ENCODE peak calls at places on chromosomes 5 and 9, in seven cellular contexts. I is lower lobe of right lung, G is HCT116, Q is ovary, P is GM06990, Z is OCI-LY7, B is fibroblast of mammary gland. D is an unnamed sample.

GRCh38 chr5:24773241-24773640 is 128.5 kb upstream of the CDH10 start:
- DNase-seq in I (no peak), G (no peak), B (no peak), P (no peak), Z (no peak), Q (no peak), D (no peak)

GRCh38 chr5:158619083-158619788 is 480.5 kb downstream of the EBF1 start:
- DNase-seq in G (no peak), P (no peak), Q (no peak), I (no peak), Z (no peak), B (peak), D (no peak)

GRCh38 chr5:125112196-125112595 is 365.8 kb upstream of the ZNF608 start:
- DNase-seq in G (no peak), B (peak), Q (no peak), P (no peak), I (no peak), Z (no peak), D (no peak)

GRCh38 chr5:24110019-24110615 is 534.7 kb downstream of the CDH10 start:
- DNase-seq in P (no peak), G (no peak), B (peak), Q (no peak), Z (peak), I (no peak), D (no peak)

GRCh38 chr9:123528521-123528920 is 172.5 kb downstream of the CRB2 start:
- DNase-seq in Q (no peak), Z (no peak), P (no peak), I (no peak), B (no peak), G (no peak), D (no peak)

GRCh38 chr9:94824913-94825619 is 98.6 kb downstream of the AOPEP start:
- DNase-seq in Z (no peak), Q (no peak), I (no peak), B (no peak), P (no peak), G (no peak), D (no peak)

GRCh38 chr9:123642291-123643278 is 286.6 kb downstream of the CRB2 start:
- DNase-seq in G (no peak), Q (peak), B (no peak), P (no peak), I (peak), Z (no peak), D (peak)

GRCh38 chr9:24095246-24095645 is 269.2 kb upstream of the ELAVL2 start:
- DNase-seq in P (no peak), G (no peak), I (no peak), Z (no peak), B (no peak), Q (no peak), D (no peak)

GRCh38 chr9:95133351-95133724 is 184.2 kb downstream of the FANCC start:
- DNase-seq in Z (no peak), I (no peak), G (no peak), P (no peak), B (no peak), Q (no peak), D (no peak)

GRCh38 chr9:124813041-124813440 is 36.1 kb downstream of the OLFML2A start:
- DNase-seq in G (no peak), B (no peak), Z (no peak), Q (no peak), I (no peak), P (no peak), D (no peak)

GRCh38 chr9:693460-694390 is 147.8 kb upstream of the DMRT1 start:
- DNase-seq in Q (peak), G (no peak), Z (no peak), I (no peak), P (no peak), B (peak), D (no peak)
- H3K4me3 ChIP-seq in Q (peak), G (no peak), Z (no peak), I (peak), P (no peak), B (peak), D (peak)

GRCh38 chr9:126861707-126862460 is 1.4 kb downstream of the ZBTB34 start:
- DNase-seq in P (no peak), I (peak), B (peak), G (no peak), Z (peak), Q (no peak), D (no peak)
- H3K4me3 ChIP-seq in P (peak), I (peak), B (peak), G (peak), Z (peak), Q (peak), D (peak)

GRCh38 chr5:55304584-55304983 is 2.9 kb downstream of the DHX29 start:
- DNase-seq in Q (no peak), I (no peak), B (no peak), G (no peak), P (no peak), Z (no peak), D (no peak)
- H3K4me3 ChIP-seq in Q (no peak), I (no peak), B (no peak), G (no peak), P (no peak), Z (no peak), D (no peak)

DNA sequence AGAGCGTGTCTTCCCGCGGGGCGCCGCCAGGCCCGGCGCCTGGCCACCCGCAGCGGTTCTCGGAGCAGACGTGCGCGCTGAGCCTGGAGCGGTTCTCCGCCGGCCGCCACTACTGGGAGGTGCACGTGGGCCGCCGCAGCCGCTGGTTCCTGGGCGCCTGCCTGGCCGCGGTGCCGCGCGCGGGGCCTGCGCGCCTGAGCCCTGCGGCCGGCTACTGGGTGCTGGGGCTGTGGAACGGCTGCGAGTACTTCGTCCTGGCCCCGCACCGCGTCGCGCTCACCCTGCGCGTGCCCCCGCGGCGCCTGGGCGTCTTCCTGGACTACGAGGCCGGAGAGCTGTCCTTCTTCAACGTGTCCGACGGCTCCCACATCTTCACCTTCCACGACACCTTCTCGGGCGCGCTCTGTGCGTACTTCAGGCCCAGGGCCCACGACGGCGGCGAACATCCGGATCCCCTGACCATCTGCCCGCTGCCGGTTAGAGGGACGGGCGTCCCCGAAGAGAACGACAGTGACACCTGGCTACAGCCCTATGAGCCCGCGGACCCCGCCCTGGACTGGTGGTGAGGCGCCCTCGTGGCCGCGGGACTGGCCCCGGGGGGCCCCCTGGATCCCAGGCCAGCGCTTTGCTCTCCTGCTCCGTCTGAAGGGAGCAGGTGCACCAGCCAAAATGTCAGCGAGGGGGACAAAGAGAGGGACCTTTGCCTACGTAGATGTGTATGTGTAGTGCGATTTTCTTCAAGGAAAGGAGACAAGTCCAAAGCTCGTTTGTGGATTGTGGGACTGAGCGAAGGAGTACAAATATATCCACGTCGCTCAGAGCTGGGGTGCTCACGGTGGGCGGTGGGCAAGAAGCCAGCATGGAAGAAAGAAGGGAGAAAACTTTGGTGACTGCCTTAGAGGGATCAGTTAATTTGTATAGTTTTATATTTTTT is 19.5 kb downstream of the BTNL9 start:
- DNase-seq in P (no peak), Z (no peak), Q (no peak), B (no peak), I (no peak), G (no peak), D (no peak)
- H3K4me3 ChIP-seq in P (no peak), Z (no peak), Q (no peak), B (no peak), I (no peak), G (no peak), D (no peak)

GRCh38 chr9:26753971-26754370 is 138.6 kb downstream of the CAAP1 start:
- DNase-seq in Q (no peak), I (no peak), B (no peak), Z (no peak), G (no peak), P (no peak), D (no peak)

GRCh38 chr9:26756881-26757280 is 135.7 kb downstream of the CAAP1 start:
- DNase-seq in B (no peak), Z (no peak), Q (no peak), G (no peak), I (no peak), P (no peak), D (no peak)

GRCh38 chr9:26755476-26755875 is 137.1 kb downstream of the CAAP1 start:
- DNase-seq in G (no peak), I (no peak), B (no peak), P (no peak), Q (no peak), Z (no peak), D (no peak)

GRCh38 chr9:26750126-26750525 is 142.5 kb downstream of the CAAP1 start:
- DNase-seq in Q (no peak), P (no peak), B (no peak), G (no peak), I (no peak), Z (no peak), D (no peak)

GRCh38 chr9:26754494-26755188 is 138.0 kb downstream of the CAAP1 start:
- DNase-seq in B (no peak), P (no peak), I (no peak), Q (no peak), Z (no peak), G (no peak), D (no peak)
- H3K4me3 ChIP-seq in B (no peak), P (no peak), I (no peak), Q (no peak), Z (no peak), G (no peak), D (no peak)

GRCh38 chr9:133463234-133463863 is 3.6 kb downstream of the CACFD1 start:
- DNase-seq in Z (peak), P (no peak), B (no peak), G (no peak), Q (no peak), I (no peak), D (peak)
- H3K4me3 ChIP-seq in Z (no peak), P (no peak), B (no peak), G (no peak), Q (no peak), I (no peak), D (no peak)

DNA sequence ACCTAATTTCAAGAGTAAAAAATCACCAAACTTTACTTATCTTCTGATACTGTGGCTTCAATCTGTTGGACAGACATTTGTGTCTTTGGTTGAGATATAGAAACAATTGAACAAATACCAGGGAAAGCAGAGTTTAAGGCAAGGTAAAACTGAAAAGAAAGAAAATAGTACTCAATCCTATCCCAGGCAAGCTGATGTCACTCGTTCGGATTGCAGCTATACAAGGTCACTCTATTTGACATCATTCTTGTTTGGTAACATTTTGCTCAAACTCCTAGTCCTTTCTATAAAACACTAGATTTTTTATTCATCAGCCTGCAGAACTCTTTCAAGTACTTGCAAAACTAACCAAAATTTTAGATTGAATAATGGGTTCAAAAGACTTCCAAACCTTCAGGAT is 91.9 kb upstream of the ANKRD55 start:
- DNase-seq in Z (no peak), G (no peak), Q (no peak), B (no peak), P (no peak), I (no peak), D (no peak)
- H3K4me3 ChIP-seq in Z (no peak), G (no peak), Q (no peak), B (no peak), P (no peak), I (no peak), D (no peak)

DNA sequence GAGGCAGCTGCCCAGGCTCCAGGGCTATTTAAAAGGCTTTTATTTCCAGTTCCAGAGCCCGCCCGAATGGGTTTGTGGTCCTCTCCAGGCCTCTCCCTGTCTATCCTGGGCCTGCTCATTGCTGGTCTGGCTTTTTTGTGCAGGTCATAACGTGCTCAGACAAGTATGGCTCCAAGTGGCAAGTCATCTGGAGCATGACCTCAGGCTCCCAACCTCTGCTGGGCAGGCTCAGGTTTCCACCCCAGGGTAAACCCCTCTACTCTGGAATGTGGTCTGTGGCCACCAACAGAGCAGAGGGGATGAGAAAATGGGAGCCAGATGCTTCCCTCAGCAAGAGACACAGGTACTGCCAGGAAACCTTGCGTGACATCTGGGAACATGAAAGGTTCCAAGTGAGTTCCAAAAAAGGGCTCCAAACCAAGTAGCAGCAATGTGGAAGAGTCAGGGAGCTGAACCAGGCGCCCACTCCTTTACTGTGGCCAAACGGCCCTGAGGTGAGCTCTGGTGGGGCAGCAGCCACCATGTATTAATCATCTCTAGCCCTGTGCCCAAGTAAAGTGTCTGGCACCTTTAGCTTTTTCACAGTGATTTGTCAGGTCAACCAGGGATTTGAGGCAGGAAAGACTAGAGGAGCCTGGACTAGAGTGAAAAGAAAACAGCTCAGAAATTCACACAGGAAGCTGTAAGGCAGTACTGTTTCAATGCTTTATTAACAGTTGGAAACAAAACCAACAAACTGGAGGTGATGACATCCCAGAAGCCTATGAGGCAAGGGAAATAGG is 25.6 kb downstream of the PCDHGC5 start:
- DNase-seq in Q (no peak), Z (peak), G (no peak), B (peak), P (no peak), I (no peak), D (no peak)
- H3K4me3 ChIP-seq in Q (peak), Z (peak), G (no peak), B (no peak), P (no peak), I (peak), D (no peak)